ENCODE peak calls at places on chromosome 4, in five cellular contexts. S is CD8-positive, alpha-beta memory T cell; Q is HFF-Myc; Z is GM12865; N is ovary. E is an unnamed sample.

GRCh38 chr4:142778430-142778829 is 67.7 kb downstream of the INPP4B start:
- DNase-seq in S (no peak), Q (no peak), Z (no peak), N (no peak), E (no peak)

GRCh38 chr4:3361896-3362295 is 69.1 kb downstream of the RGS12 start:
- DNase-seq in S (no peak), Q (no peak), Z (no peak), N (no peak), E (no peak)

GRCh38 chr4:186037692-186038658 is 31.0 kb upstream of the TLR3 start:
- DNase-seq in S (no peak), Q (peak; percentile 39), Z (peak; percentile 84), N (peak; percentile 48), E (peak; percentile 44)

GRCh38 chr4:54513231-54513630 is 144.5 kb upstream of the KIT start:
- DNase-seq in S (no peak), Q (peak; percentile 48), Z (no peak), N (no peak), E (no peak)

GRCh38 chr4:78684196-78685079 is 91.7 kb upstream of the BMP2K start:
- DNase-seq in S (no peak), Q (no peak), Z (no peak), N (no peak), E (no peak)

GRCh38 chr4:102614801-102615200 is 113.6 kb downstream of the NFKB1 start:
- DNase-seq in S (peak; percentile 43), Q (no peak), Z (no peak), N (no peak), E (no peak)

GRCh38 chr4:102319594-102319993 is 25.7 kb downstream of the SLC39A8 start:
- DNase-seq in S (no peak), Q (no peak), Z (no peak), N (no peak), E (no peak)

GRCh38 chr4:83010111-83010521 is 507 bp downstream of the LIN54 start:
- DNase-seq in S (no peak), Q (no peak), Z (peak; percentile 31), N (no peak), E (peak; percentile 40)

GRCh38 chr4:10082459-10083272 is 33.9 kb downstream of the WDR1 start:
- DNase-seq in S (no peak), Q (no peak), Z (no peak), N (peak; percentile 14), E (no peak)

GRCh38 chr4:2243682-2244380 is 1.9 kb upstream of the HAUS3 start:
- DNase-seq in S (no peak), Q (no peak), Z (peak; percentile 29), N (peak; percentile 68), E (no peak)

GRCh38 chr4:6008092-6008551 is 10.1 kb downstream of the C4orf50 start:
- DNase-seq in S (no peak), Q (no peak), Z (no peak), N (no peak), E (no peak)
- H3K4me3 ChIP-seq in S (no peak overlapping the region), Q (no peak overlapping the region), Z (no peak overlapping the region), N (no peak overlapping the region), E (no peak overlapping the region)

DNA sequence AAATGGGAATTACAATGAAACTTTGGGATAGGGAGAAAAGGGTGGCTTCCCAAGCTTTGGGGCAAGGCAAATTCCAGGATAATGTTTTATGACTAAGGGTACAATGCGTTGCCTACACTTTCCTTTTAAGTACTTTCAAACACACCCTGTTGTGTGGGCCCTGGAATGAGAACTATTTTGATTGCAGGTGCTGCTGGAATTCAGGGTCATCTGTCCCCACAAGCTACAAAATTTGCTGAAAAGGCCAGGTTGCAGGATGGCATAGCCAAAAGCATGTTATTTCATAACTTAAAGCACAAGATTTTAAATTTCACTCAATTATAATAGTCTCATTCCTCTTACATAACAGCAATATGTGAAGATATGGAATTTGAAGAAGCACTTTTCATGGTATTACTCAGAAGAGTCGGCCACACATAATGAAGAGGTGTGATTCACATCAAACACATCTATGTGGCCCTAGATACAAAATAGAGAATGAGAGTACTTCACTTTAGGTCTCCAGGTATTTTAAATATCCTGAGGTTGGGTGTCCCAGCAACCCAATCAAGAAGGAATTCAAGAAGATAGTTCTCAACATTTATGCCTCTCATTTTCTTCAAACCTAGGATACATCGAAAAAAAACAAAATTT is 89.3 kb downstream of the APBB2 start:
- DNase-seq in S (no peak), Q (no peak), Z (no peak), N (no peak), E (no peak)
- H3K4me3 ChIP-seq in S (no peak overlapping the region), Q (no peak overlapping the region), Z (no peak overlapping the region), N (no peak overlapping the region), E (no peak overlapping the region)

DNA sequence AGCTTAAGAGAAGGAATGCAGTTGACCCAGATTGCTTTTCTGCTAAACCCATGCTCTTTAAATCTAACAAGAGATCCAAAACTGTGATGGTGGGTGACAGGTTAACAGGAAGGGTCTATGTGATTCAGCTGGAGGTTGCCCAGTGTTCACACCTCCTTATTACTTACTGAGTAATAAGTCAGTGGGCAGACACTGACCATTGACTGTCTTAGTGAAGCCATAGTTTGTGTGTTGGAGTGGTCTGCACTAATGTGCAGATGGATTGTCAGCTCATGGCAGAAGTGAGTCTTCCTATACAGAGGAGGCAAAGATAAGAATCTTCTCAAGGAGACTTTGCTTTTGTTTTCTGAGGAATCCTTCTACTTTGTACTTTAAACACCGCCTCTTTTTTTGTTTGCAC is 15.2 kb upstream of the RUFY3 start:
- DNase-seq in S (no peak), Q (no peak), Z (no peak), N (no peak), E (no peak)
- H3K4me3 ChIP-seq in S (peak overlapping the region; percentile 68), Q (peak overlapping the region; percentile 57), Z (peak overlapping the region; percentile 85), N (peak overlapping the region; percentile 95), E (peak overlapping the region; percentile 92)

DNA sequence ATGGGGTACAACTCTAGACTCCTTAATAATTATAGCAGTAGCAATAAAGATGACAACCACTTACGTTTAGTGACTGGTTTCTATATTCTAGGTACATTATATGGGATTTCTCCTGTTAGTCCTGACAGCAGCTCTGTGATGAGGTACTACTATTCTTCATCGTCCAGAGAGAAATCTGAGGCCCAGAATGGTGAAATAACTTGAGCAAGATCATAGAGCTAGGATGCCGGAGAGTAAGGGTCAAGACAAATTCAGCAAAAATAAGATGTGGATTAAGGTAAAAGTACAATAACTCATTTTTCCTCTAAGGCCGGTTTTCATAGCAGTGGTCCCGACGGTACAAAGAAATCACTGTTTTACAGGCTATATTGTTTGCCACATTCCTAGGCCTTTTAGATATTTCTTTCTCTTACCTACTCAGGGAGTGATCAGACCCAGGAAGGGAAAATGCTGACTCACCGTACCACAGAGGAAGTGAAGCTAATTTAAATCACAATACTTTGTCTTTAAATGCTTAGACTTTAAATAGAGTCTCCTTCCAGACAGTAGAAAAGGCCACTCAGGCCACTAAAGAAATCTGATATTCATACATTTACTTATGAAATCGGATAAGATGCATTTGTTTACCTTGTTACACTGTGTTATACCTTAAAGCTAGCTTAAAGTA is 2023.0 kb upstream of the AGA start:
- DNase-seq in S (no peak), Q (no peak), Z (no peak), N (no peak), E (no peak)
- H3K4me3 ChIP-seq in S (no peak overlapping the region), Q (no peak overlapping the region), Z (no peak overlapping the region), N (no peak overlapping the region), E (no peak overlapping the region)

GRCh38 chr4:40193018-40193571 is 3.7 kb upstream of the RHOH start:
- DNase-seq in S (no peak), Q (no peak), Z (peak; percentile 82), N (no peak), E (peak; percentile 82)
- H3K4me3 ChIP-seq in S (peak overlapping the region; percentile 63), Q (no peak overlapping the region), Z (peak overlapping the region; percentile 87), N (no peak overlapping the region), E (peak overlapping the region; percentile 71)

DNA sequence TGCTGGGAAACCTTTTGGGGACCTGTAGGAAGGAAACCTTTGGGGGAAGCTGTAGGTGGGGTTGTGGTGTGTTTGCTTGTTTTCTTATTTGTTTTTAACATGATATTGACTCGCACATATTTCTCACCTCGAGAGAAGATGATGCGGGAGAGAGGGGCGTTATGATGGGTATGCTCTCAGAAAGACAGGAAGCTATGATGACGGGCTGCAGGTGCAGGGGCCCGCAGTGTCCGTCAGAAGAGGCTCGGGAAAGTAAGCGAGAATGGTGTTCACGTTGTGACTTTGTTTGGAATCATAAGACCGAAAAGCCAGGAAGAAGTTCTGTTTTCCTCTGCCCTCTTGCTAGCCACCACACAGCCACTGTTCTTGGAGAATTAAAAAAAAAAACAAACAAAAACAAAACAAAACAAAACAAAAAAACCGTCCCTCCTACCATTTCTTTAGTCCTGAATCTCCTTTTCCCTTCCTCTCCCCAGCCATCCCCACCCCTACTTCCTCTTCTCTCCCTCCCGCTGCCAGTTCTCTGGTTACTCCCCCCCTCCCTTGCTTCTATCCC is 369 bp upstream of the BMP3 start:
- DNase-seq in S (no peak), Q (no peak), Z (peak; percentile 5), N (no peak), E (no peak)
- H3K4me3 ChIP-seq in S (no peak overlapping the region), Q (peak overlapping the region; percentile 9), Z (peak overlapping the region; percentile 57), N (peak overlapping the region; percentile 33), E (no peak overlapping the region)

E was measured in DND-41.